ENCODE peak calls at places on chromosomes 4 and X, in five cellular contexts. One of them, this sample, is unnamed.
A peak's percentile ranks its signal among the peaks of the same experiment; 100 is the strongest.

GRCh38 chr4:122403860-122404259 is 25.0 kb downstream of the ADAD1 start:
- DNase-seq in A549: no peak
- DNase-seq in endothelial cell of umbilical vein: no peak
- DNase-seq in HCT116: no peak
- DNase-seq in K562: no peak
- DNase-seq in this sample: no peak

GRCh38 chr4:140088317-140088967 is 65.5 kb downstream of the MAML3 start:
- DNase-seq in K562: no peak
- DNase-seq in HCT116: no peak
- DNase-seq in A549: no peak
- DNase-seq in endothelial cell of umbilical vein: no peak
- DNase-seq in this sample: peak; percentile 16

GRCh38 chr4:111943796-111944203 is 201.5 kb upstream of the FAM241A start:
- DNase-seq in A549: peak; percentile 23
- DNase-seq in K562: no peak
- DNase-seq in endothelial cell of umbilical vein: peak; percentile 30
- DNase-seq in HCT116: peak; percentile 66
- DNase-seq in this sample: peak; percentile 58

GRCh38 chr4:8099981-8100464 is 58.6 kb downstream of the ABLIM2 start:
- DNase-seq in A549: no peak
- DNase-seq in HCT116: no peak
- DNase-seq in endothelial cell of umbilical vein: no peak
- DNase-seq in K562: no peak
- DNase-seq in this sample: no peak

GRCh38 chr4:113049421-113050355 is at the start of gene ANK2:
- DNase-seq in HCT116: no peak
- DNase-seq in A549: no peak
- DNase-seq in endothelial cell of umbilical vein: no peak
- DNase-seq in K562: no peak
- DNase-seq in this sample: no peak

GRCh38 chr4:71863457-71863856 is 79.6 kb upstream of the GC start:
- DNase-seq in K562: no peak
- DNase-seq in A549: no peak
- DNase-seq in HCT116: no peak
- DNase-seq in endothelial cell of umbilical vein: no peak
- DNase-seq in this sample: no peak

GRCh38 chrX:51896626-51897025 is 3.2 kb downstream of the MAGED1 start:
- DNase-seq in endothelial cell of umbilical vein: no peak
- DNase-seq in K562: no peak
- DNase-seq in HCT116: no peak
- DNase-seq in A549: no peak
- DNase-seq in this sample: no peak

GRCh38 chr4:175412744-175413143 is 399.3 kb downstream of the GPM6A start:
- DNase-seq in A549: no peak
- DNase-seq in K562: no peak
- DNase-seq in HCT116: no peak
- DNase-seq in endothelial cell of umbilical vein: no peak
- DNase-seq in this sample: no peak

GRCh38 chrX:153488231-153488914 is 6.4 kb upstream of the BGN start:
- DNase-seq in A549: no peak
- DNase-seq in HCT116: no peak
- DNase-seq in endothelial cell of umbilical vein: peak; percentile 91
- DNase-seq in K562: peak; percentile 18
- DNase-seq in this sample: no peak

GRCh38 chr4:27648416-27648815 is 787.8 kb downstream of the STIM2 start:
- DNase-seq in HCT116: no peak
- DNase-seq in A549: no peak
- DNase-seq in K562: no peak
- DNase-seq in endothelial cell of umbilical vein: no peak
- DNase-seq in this sample: no peak

GRCh38 chr4:22986262-22986661 is 293.5 kb downstream of the GBA3 start:
- DNase-seq in K562: no peak
- DNase-seq in A549: no peak
- DNase-seq in endothelial cell of umbilical vein: no peak
- DNase-seq in HCT116: no peak
- DNase-seq in this sample: no peak

GRCh38 chr4:175542787-175543186 is 269.3 kb downstream of the GPM6A start:
- DNase-seq in K562: no peak
- DNase-seq in endothelial cell of umbilical vein: no peak
- DNase-seq in A549: no peak
- DNase-seq in HCT116: no peak
- DNase-seq in this sample: no peak

GRCh38 chr4:156347412-156348075 is 393.9 kb upstream of the CTSO start:
- DNase-seq in endothelial cell of umbilical vein: no peak
- DNase-seq in A549: no peak
- DNase-seq in K562: no peak
- DNase-seq in HCT116: peak; percentile 81
- DNase-seq in this sample: no peak

GRCh38 chr4:172134536-172134935 is 321.3 kb downstream of the GALNTL6 start:
- DNase-seq in A549: no peak
- DNase-seq in HCT116: no peak
- DNase-seq in K562: no peak
- DNase-seq in endothelial cell of umbilical vein: no peak
- DNase-seq in this sample: no peak

GRCh38 chr4:176443117-176443516 is 123.4 kb downstream of the SPCS3 start:
- DNase-seq in A549: peak; percentile 10
- DNase-seq in endothelial cell of umbilical vein: no peak
- DNase-seq in HCT116: peak; percentile 56
- DNase-seq in K562: no peak
- DNase-seq in this sample: no peak

GRCh38 chr4:11301075-11301660 is 127.5 kb downstream of the HS3ST1 start:
- DNase-seq in K562: no peak
- DNase-seq in HCT116: no peak
- DNase-seq in endothelial cell of umbilical vein: no peak
- DNase-seq in A549: no peak
- DNase-seq in this sample: no peak

GRCh38 chrX:40996886-40997530 is 88.2 kb upstream of the USP9X start:
- DNase-seq in A549: peak; percentile 36
- DNase-seq in HCT116: peak; percentile 42
- DNase-seq in endothelial cell of umbilical vein: peak; percentile 78
- DNase-seq in K562: peak; percentile 41
- DNase-seq in this sample: peak; percentile 93

GRCh38 chr4:176970853-176971252 is 178.1 kb upstream of the VEGFC start:
- DNase-seq in A549: no peak
- DNase-seq in endothelial cell of umbilical vein: no peak
- DNase-seq in K562: no peak
- DNase-seq in HCT116: no peak
- DNase-seq in this sample: no peak

GRCh38 chr4:135383889-135384288 is 1182.3 kb upstream of the PABPC4L start:
- DNase-seq in A549: no peak
- DNase-seq in K562: no peak
- DNase-seq in endothelial cell of umbilical vein: no peak
- DNase-seq in HCT116: no peak
- DNase-seq in this sample: no peak

GRCh38 chr4:99591757-99592156 is 17.1 kb downstream of the MTTP start:
- DNase-seq in K562: no peak
- DNase-seq in A549: no peak
- DNase-seq in HCT116: no peak
- DNase-seq in endothelial cell of umbilical vein: no peak
- DNase-seq in this sample: no peak

GRCh38 chr4:184166736-184167135 is 50.9 kb downstream of the ENPP6 start:
- DNase-seq in K562: no peak
- DNase-seq in A549: no peak
- DNase-seq in HCT116: no peak
- DNase-seq in endothelial cell of umbilical vein: no peak
- DNase-seq in this sample: no peak

GRCh38 chr4:184168406-184169019 is 49.2 kb downstream of the ENPP6 start:
- DNase-seq in K562: peak; percentile 80
- DNase-seq in A549: peak; percentile 46
- DNase-seq in HCT116: peak; percentile 22
- DNase-seq in endothelial cell of umbilical vein: peak; percentile 53
- DNase-seq in this sample: peak; percentile 70

GRCh38 chr4:184165291-184165690 is 52.4 kb downstream of the ENPP6 start:
- DNase-seq in HCT116: no peak
- DNase-seq in K562: no peak
- DNase-seq in endothelial cell of umbilical vein: no peak
- DNase-seq in A549: no peak
- DNase-seq in this sample: peak; percentile 6

GRCh38 chr4:184167576-184167975 is 50.1 kb downstream of the ENPP6 start:
- DNase-seq in HCT116: no peak
- DNase-seq in endothelial cell of umbilical vein: no peak
- DNase-seq in A549: no peak
- DNase-seq in K562: no peak
- DNase-seq in this sample: no peak

DNA sequence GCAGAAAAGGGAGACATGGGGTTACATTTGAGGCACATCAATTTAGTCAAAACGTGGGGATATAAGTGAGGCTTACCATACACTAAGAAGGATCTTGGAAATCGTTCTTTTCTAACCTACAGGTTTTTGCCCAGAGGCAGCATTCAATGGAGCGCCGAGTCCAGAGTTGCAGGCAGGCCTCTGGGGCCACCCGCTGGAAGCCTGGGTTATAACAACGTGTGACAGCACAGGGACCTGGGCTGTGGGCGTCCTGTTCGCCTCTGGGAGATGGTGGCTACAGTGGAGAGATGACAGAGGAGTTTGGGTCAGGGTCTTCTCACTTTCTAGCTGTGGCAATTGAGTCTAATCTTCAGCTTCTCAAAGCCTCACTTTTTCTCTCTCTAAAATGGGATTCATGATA is 53.9 kb downstream of the ENPP6 start:
- DNase-seq in K562: peak; percentile 47
- DNase-seq in HCT116: no peak
- DNase-seq in A549: peak; percentile 60
- DNase-seq in endothelial cell of umbilical vein: peak; percentile 5
- DNase-seq in this sample: peak; percentile 60
- TF ChIP-seq POLR2A in K562: no peak
- TF ChIP-seq POLR2A in HCT116: no peak
- TF ChIP-seq POLR2A in A549: no peak
- TF ChIP-seq POLR2A in endothelial cell of umbilical vein: no peak
- TF ChIP-seq POLR2A in this sample: no peak

GRCh38 chrX:134669378-134670098 is 11.3 kb upstream of the PLAC1 start:
- DNase-seq in HCT116: no peak
- DNase-seq in endothelial cell of umbilical vein: peak; percentile 11
- DNase-seq in A549: peak; percentile 82
- DNase-seq in K562: no peak
- DNase-seq in this sample: no peak

GRCh38 chrX:134673123-134673522 is 14.9 kb upstream of the PLAC1 start:
- DNase-seq in K562: no peak
- DNase-seq in A549: no peak
- DNase-seq in endothelial cell of umbilical vein: no peak
- DNase-seq in HCT116: no peak
- DNase-seq in this sample: no peak

GRCh38 chrX:134671207-134671750 is 13.0 kb upstream of the PLAC1 start:
- DNase-seq in HCT116: no peak
- DNase-seq in endothelial cell of umbilical vein: peak; percentile 83
- DNase-seq in A549: no peak
- DNase-seq in K562: no peak
- DNase-seq in this sample: peak; percentile 7

GRCh38 chrX:134672101-134672500 is 13.8 kb upstream of the PLAC1 start:
- DNase-seq in HCT116: no peak
- DNase-seq in K562: no peak
- DNase-seq in A549: no peak
- DNase-seq in endothelial cell of umbilical vein: no peak
- DNase-seq in this sample: no peak

GRCh38 chrX:134670241-134670811 is 12.1 kb upstream of the PLAC1 start:
- DNase-seq in A549: peak; percentile 78
- DNase-seq in endothelial cell of umbilical vein: peak; percentile 29
- DNase-seq in HCT116: no peak
- DNase-seq in K562: no peak
- DNase-seq in this sample: no peak
- TF ChIP-seq MAX in A549: peak; percentile 46
- TF ChIP-seq MAX in endothelial cell of umbilical vein: no peak
- TF ChIP-seq MAX in HCT116: no peak
- TF ChIP-seq MAX in K562: no peak
- TF ChIP-seq MAX in this sample: no peak

DNA sequence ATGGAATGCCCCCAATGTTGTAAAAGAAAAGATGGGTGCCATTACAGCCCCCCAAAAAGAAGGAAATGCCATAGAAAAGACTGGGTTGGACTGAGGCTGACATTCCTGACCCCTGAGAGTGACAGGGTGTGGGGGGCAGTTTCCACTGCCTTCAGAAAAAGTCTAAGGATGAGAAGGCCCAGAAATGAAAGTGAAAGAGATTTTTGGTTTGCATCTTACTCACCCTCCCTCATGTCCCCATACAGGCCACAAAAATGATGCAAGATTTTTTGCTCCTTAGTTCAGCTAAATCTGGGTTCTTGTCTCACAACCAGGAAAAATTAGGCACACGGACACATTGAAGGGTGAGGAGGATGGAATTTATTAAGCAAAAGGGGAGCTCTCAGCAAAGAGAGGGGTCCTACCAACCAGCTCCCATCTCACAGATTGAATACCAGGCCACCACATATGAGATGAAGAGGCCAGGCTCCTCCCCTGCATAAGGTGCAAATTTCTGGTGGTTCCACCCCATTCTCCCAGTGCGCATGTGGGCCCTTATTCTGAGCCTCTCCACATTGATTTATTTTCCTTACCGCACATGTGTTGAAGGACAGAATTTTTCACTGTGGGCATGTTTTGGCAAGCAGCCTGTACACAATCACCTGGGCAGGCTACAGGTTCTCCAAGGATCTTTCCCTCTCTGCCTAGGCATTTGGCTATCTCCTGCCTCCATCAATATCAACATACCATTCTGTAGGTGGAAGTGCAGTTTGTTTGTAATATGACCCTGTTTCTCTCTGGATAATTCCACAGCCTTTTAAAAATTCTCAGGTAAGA is 18.8 kb downstream of the PPP4R3C start:
- DNase-seq in HCT116: no peak
- DNase-seq in K562: no peak
- DNase-seq in A549: no peak
- DNase-seq in endothelial cell of umbilical vein: no peak
- DNase-seq in this sample: no peak
- H3K4me3 ChIP-seq in HCT116: no peak overlapping the region
- H3K4me3 ChIP-seq in K562: no peak overlapping the region
- H3K4me3 ChIP-seq in A549: no peak overlapping the region
- H3K4me3 ChIP-seq in endothelial cell of umbilical vein: no peak overlapping the region
- H3K4me3 ChIP-seq in this sample: no peak overlapping the region

DNA sequence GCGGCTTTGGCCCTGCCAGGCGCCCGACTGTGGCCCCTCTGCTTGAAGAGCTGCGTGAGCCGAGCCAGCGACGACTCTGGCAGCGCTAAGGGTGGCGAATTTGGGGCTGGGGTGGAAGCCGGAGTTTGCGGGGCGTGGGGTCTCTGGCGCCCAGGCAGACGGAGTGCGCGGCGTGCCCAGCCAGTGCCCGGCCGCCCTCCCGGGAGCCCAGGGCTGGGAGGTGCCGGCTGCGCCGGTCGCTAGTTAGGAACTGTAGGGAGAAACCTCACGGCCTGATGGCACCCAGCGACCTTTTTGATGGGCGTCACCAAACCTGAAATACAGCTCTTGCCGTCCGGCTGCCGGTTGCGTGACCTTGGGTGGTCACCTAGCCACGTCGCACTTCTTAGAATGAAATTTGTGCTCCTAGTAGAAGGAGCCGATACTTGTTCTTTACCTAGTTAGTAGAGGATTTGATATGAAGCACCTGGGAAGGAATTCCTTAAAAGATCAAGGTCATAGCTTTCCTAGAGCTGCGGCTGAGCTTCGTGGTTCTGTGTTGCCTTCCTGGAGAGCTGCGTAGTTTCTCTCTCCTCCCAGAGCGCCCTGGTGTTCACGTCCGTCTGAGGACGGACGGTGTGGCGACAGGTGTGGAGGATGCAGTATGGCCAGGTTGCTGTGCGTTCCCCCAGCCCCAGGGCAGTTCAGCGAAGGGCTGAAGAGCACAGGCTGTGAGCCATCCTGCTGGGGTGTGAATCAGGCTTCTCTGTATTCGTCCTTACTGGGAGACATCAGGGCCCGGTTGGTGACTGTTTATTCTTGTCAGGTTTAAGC is 680 bp downstream of the MAEA start:
- DNase-seq in HCT116: no peak
- DNase-seq in K562: no peak
- DNase-seq in endothelial cell of umbilical vein: peak; percentile 23
- DNase-seq in A549: no peak
- DNase-seq in this sample: peak; percentile 51
- TF ChIP-seq POLR2A in HCT116: no peak
- TF ChIP-seq POLR2A in K562: no peak
- TF ChIP-seq POLR2A in endothelial cell of umbilical vein: no peak
- TF ChIP-seq POLR2A in A549: no peak
- TF ChIP-seq POLR2A in this sample: no peak